ENCODE peak calls at places on chromosomes 2 and 18, in five cellular contexts. W, D, L, O and F are unnamed samples.

GRCh38 chr2:73610111-73610510 is 32.1 kb downstream of the NAT8 start:
- DNase-seq in D (no peak), W (peak; percentile 39), O (no peak), L (no peak), F (no peak)

GRCh38 chr2:73174941-73175662 is 27.3 kb upstream of the NOTO start:
- DNase-seq in O (no peak), W (no peak), L (no peak), D (no peak), F (no peak)

GRCh38 chr2:161170377-161170776 is 10.1 kb downstream of the TANK start:
- DNase-seq in O (no peak), W (no peak), D (no peak), L (no peak), F (no peak)

GRCh38 chr2:71662665-71663394 is 209.5 kb downstream of the DYSF start:
- DNase-seq in W (no peak), O (no peak), L (no peak), D (no peak), F (no peak)

GRCh38 chr2:328761-329160 is 40.9 kb upstream of the ALKAL2 start:
- DNase-seq in L (no peak), D (no peak), O (no peak), W (no peak), F (no peak)

GRCh38 chr18:66560092-66560491 is 43.8 kb downstream of the CDH19 start:
- DNase-seq in W (peak; percentile 27), O (no peak), L (peak; percentile 47), D (no peak), F (peak; percentile 2)

GRCh38 chr2:20288941-20289340 is 61.7 kb downstream of the PUM2 start:
- DNase-seq in D (no peak), W (peak; percentile 34), O (no peak), L (no peak), F (peak; percentile 64)

GRCh38 chr2:233935426-233935825 is 18.3 kb downstream of the TRPM8 start:
- DNase-seq in O (no peak), W (no peak), D (no peak), L (no peak), F (no peak)

GRCh38 chr2:23545811-23546210 is 160.8 kb downstream of the KLHL29 start:
- DNase-seq in L (no peak), D (no peak), W (no peak), O (no peak), F (no peak)

GRCh38 chr2:145411493-145411892 is 891.6 kb upstream of the ZEB2 start:
- DNase-seq in O (no peak), D (no peak), W (no peak), L (no peak), F (no peak)

GRCh38 chr2:84875213-84875560 is 5.7 kb downstream of the TRABD2A start:
- DNase-seq in D (no peak), W (no peak), L (no peak), O (no peak), F (no peak)

GRCh38 chr2:75276093-75277055 is 77.1 kb upstream of the TACR1 start:
- DNase-seq in W (peak; percentile 57), L (peak; percentile 32), O (no peak), D (no peak), F (peak; percentile 59)

GRCh38 chr2:44777542-44777941 is 164.0 kb upstream of the SIX3 start:
- DNase-seq in W (no peak), D (no peak), O (no peak), L (peak; percentile 53), F (peak; percentile 11)

GRCh38 chr2:183495589-183496267 is 371.5 kb downstream of the NUP35 start:
- DNase-seq in O (no peak), L (no peak), D (no peak), W (no peak), F (no peak)

GRCh38 chr2:152298754-152299153 is 36.2 kb upstream of the FMNL2 start:
- DNase-seq in W (peak; percentile 30), L (peak; percentile 7), O (no peak), D (no peak), F (peak; percentile 35)

GRCh38 chr2:231348173-231348572 is 47.3 kb upstream of the B3GNT7 start:
- DNase-seq in W (peak; percentile 36), L (no peak), O (no peak), D (no peak), F (peak; percentile 41)

GRCh38 chr2:233976690-233977294 is 59.6 kb downstream of the TRPM8 start:
- DNase-seq in D (no peak), W (peak; percentile 69), L (peak; percentile 69), O (no peak), F (peak; percentile 79)

GRCh38 chr18:55869965-55870585 is 282.1 kb upstream of the TCF4 start:
- DNase-seq in O (no peak), L (no peak), W (peak; percentile 45), D (no peak), F (peak; percentile 44)

GRCh38 chr2:111017034-111017640 is 103.6 kb upstream of the BCL2L11 start:
- DNase-seq in W (no peak), L (no peak), D (no peak), O (no peak), F (no peak)

GRCh38 chr18:55000529-55000928 is 41.3 kb upstream of the CCDC68 start:
- DNase-seq in D (no peak), L (no peak), O (no peak), W (no peak), F (no peak)

GRCh38 chr2:113992090-113992489 is 102.2 kb downstream of the ACTR3 start:
- DNase-seq in D (no peak), L (no peak), W (no peak), O (no peak), F (no peak)

GRCh38 chr18:45415614-45416013 is 199.7 kb upstream of the SLC14A2 start:
- DNase-seq in O (no peak), D (no peak), L (peak; percentile 39), W (no peak), F (no peak)

GRCh38 chr2:205684871-205685313 is 2.6 kb downstream of the NRP2 start:
- DNase-seq in W (peak; percentile 63), O (no peak), L (peak; percentile 55), D (no peak), F (no peak)

GRCh38 chr2:204982303-204982702 is 437.0 kb downstream of the PARD3B start:
- DNase-seq in W (peak; percentile 17), O (no peak), D (no peak), L (peak; percentile 24), F (peak; percentile 66)

GRCh38 chr2:127437781-127438726 is 19.8 kb downstream of the PROC start:
- DNase-seq in W (no peak), O (no peak), D (no peak), L (peak; percentile 38), F (no peak)

GRCh38 chr2:172783091-172783898 is 47.6 kb downstream of the RAPGEF4 start:
- DNase-seq in D (no peak), L (peak; percentile 30), O (no peak), W (peak; percentile 92), F (peak; percentile 85)

GRCh38 chr2:197793456-197793855 is 8.3 kb upstream of the BOLL start:
- DNase-seq in L (no peak), W (no peak), O (no peak), D (no peak), F (no peak)

GRCh38 chr2:168939061-168939460 is 38.0 kb downstream of the G6PC2 start:
- DNase-seq in W (no peak), L (no peak), O (no peak), D (no peak), F (no peak)

GRCh38 chr2:62344472-62344871 is 148.6 kb downstream of the B3GNT2 start:
- DNase-seq in O (no peak), L (no peak), W (no peak), D (no peak), F (no peak)

GRCh38 chr18:59938686-59939085 is 38.9 kb downstream of the PMAIP1 start:
- DNase-seq in W (no peak), O (no peak), L (no peak), D (no peak), F (no peak)